ENCODE peak calls at places on chromosomes 11 and 22, in eight cellular contexts. G, Z, P, A, E, F, Q and R are unnamed samples.

GRCh38 chr11:126318642-126319373 is 14.9 kb downstream of the DCPS start:
- DNase-seq in A (no peak), F (peak; percentile 43), Z (no peak), P (no peak), Q (no peak), G (peak; percentile 37), E (no peak), R (no peak)

GRCh38 chr11:20353829-20354434 is 9.6 kb upstream of the HTATIP2 start:
- DNase-seq in A (peak; percentile 52), P (no peak), E (no peak), G (no peak), Q (no peak), F (peak; percentile 65), Z (no peak), R (no peak)

GRCh38 chr11:1873048-1873812 is 18.5 kb downstream of the PRR33 start:
- DNase-seq in E (peak; percentile 68), A (peak; percentile 1), F (no peak), Q (peak; percentile 32), G (peak; percentile 42), Z (peak; percentile 23), P (peak; percentile 13), R (no peak)

GRCh38 chr11:73760066-73760679 is 701 bp downstream of the RAB6A start:
- DNase-seq in Z (no peak), G (peak; percentile 72), Q (peak; percentile 56), A (peak; percentile 49), P (peak; percentile 38), F (peak; percentile 13), E (peak; percentile 74), R (no peak)

GRCh38 chr11:125090816-125091215 is 20.6 kb downstream of the TMEM218 start:
- DNase-seq in P (no peak), F (no peak), G (no peak), Q (no peak), E (no peak), A (no peak), Z (no peak), R (no peak)

GRCh38 chr11:61293869-61294716 is 1.0 kb downstream of the VWCE start:
- DNase-seq in G (no peak), Z (no peak), F (peak; percentile 22), Q (peak; percentile 42), A (peak; percentile 63), E (peak; percentile 80), P (no peak), R (no peak)

GRCh38 chr11:36600155-36600554 is 2.1 kb upstream of the RAG2 start:
- DNase-seq in A (no peak), Z (no peak), G (no peak), P (no peak), F (no peak), Q (no peak), E (no peak), R (no peak)

GRCh38 chr11:1766719-1767398 is 3.1 kb upstream of the CTSD start:
- DNase-seq in E (peak; percentile 39), G (peak; percentile 34), Q (no peak), P (no peak), F (no peak), Z (no peak), A (peak; percentile 4), R (no peak)

GRCh38 chr11:87076874-87077429 is 39.2 kb downstream of the TMEM135 start:
- DNase-seq in G (no peak), F (no peak), A (no peak), P (no peak), E (no peak), Q (no peak), Z (no peak), R (no peak)

GRCh38 chr11:78101073-78101472 is 21.4 kb upstream of the NDUFC2 start:
- DNase-seq in Z (no peak), P (no peak), G (no peak), A (no peak), F (peak; percentile 58), E (no peak), Q (no peak), R (no peak)

GRCh38 chr11:4636962-4637661 is at the start of gene OR51D1:
- DNase-seq in Q (peak; percentile 74), F (peak; percentile 73), E (peak; percentile 78), P (peak; percentile 63), Z (no peak), G (peak; percentile 68), A (peak; percentile 77), R (peak; percentile 25)

GRCh38 chr11:120715239-120715638 is 203.7 kb downstream of the GRIK4 start:
- DNase-seq in P (no peak), E (no peak), Z (no peak), F (peak; percentile 5), A (no peak), Q (no peak), G (no peak), R (no peak)

GRCh38 chr11:72305077-72305476 is 61.1 kb upstream of the PHOX2A start:
- DNase-seq in Z (no peak), A (no peak), F (no peak), P (no peak), Q (no peak), G (no peak), E (no peak), R (no peak)

GRCh38 chr11:33449798-33450197 is 192.6 kb downstream of the HIPK3 start:
- DNase-seq in P (no peak), Z (peak; percentile 71), F (peak; percentile 87), Q (no peak), E (no peak), G (no peak), A (no peak), R (no peak)

GRCh38 chr22:32326647-32327046 is 31.0 kb upstream of the RFPL3 start:
- DNase-seq in F (no peak), Z (no peak), A (no peak), G (no peak), E (no peak), Q (no peak), P (no peak), R (no peak)

GRCh38 chr11:97325693-97326092 is 935.9 kb downstream of the JRKL start:
- DNase-seq in F (no peak), Z (no peak), Q (no peak), P (no peak), E (no peak), A (no peak), G (no peak), R (no peak)

GRCh38 chr11:48013269-48013901 is 33.0 kb downstream of the PTPRJ start:
- DNase-seq in F (peak; percentile 77), P (peak; percentile 83), E (no peak), A (peak; percentile 54), G (no peak), Q (no peak), Z (no peak), R (no peak)

GRCh38 chr22:18056161-18056666 is 21.6 kb upstream of the PEX26 start:
- DNase-seq in E (no peak), Z (no peak), A (peak; percentile 41), F (peak; percentile 51), P (no peak), Q (no peak), G (peak; percentile 77), R (no peak)
- H3K4me3 ChIP-seq in E (peak overlapping the region; percentile 13), Z (no peak overlapping the region), A (no peak overlapping the region), F (no peak overlapping the region), P (no peak overlapping the region), Q (no peak overlapping the region), G (no peak overlapping the region), R (no peak overlapping the region)

DNA sequence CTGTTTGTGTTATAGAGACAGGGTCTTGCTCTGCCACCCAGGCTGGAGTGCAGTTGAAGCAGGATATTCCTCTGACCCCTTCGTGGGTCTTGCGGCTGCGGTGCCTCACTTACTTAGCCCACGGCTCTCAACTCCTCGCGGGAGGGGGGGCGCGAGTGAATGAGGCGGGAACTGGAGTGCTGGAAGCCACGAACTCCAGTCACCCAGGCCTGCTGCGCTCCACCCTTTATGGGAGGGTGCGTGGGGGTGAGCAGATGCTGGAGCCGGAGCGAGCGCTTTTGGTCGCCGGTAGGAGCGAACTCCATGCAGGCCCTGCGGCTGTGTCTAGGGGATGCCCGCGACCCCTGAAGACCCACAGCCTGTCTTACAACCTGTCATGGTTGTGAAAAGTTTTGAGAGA is 1.8 kb downstream of the C11orf54 start:
- DNase-seq in E (no peak), Q (no peak), P (no peak), F (no peak), A (peak; percentile 24), G (no peak), Z (no peak), R (no peak)
- H3K4me3 ChIP-seq in E (no peak overlapping the region), Q (no peak overlapping the region), P (no peak overlapping the region), F (no peak overlapping the region), A (no peak overlapping the region), G (no peak overlapping the region), Z (no peak overlapping the region), R (no peak overlapping the region)

GRCh38 chr22:36860438-36860820 is 377 bp upstream of the NCF4 start:
- DNase-seq in F (no peak), P (no peak), Q (no peak), Z (no peak), A (no peak), E (no peak), G (no peak), R (no peak)

GRCh38 chr22:36858966-36859365 is 1.8 kb upstream of the NCF4 start:
- DNase-seq in F (no peak), Q (no peak), P (no peak), E (no peak), G (no peak), Z (no peak), A (no peak), R (no peak)

GRCh38 chr22:36858156-36858555 is 2.6 kb upstream of the NCF4 start:
- DNase-seq in A (no peak), Q (no peak), G (no peak), Z (no peak), P (no peak), E (no peak), F (no peak), R (no peak)

GRCh38 chr22:36860821-36861659 is at the start of gene NCF4:
- DNase-seq in A (peak; percentile 37), G (no peak), Z (no peak), P (peak; percentile 66), F (no peak), E (peak; percentile 80), Q (peak; percentile 42), R (peak; percentile 96)

GRCh38 chr22:36860017-36860416 is 789 bp upstream of the NCF4 start:
- DNase-seq in E (no peak), A (no peak), Z (no peak), G (no peak), F (no peak), P (no peak), Q (no peak), R (no peak)
- H3K4me3 ChIP-seq in E (no peak overlapping the region), A (no peak overlapping the region), Z (no peak overlapping the region), G (no peak overlapping the region), F (no peak overlapping the region), P (no peak overlapping the region), Q (no peak overlapping the region), R (no peak overlapping the region)

GRCh38 chr22:42994917-42995562 is 19.9 kb downstream of the PACSIN2 start:
- DNase-seq in Z (peak; percentile 98), A (peak; percentile 85), G (peak; percentile 73), E (peak; percentile 56), F (peak; percentile 94), Q (no peak), P (no peak), R (no peak)
- H3K4me3 ChIP-seq in Z (no peak overlapping the region), A (no peak overlapping the region), G (peak overlapping the region; percentile 35), E (peak overlapping the region; percentile 29), F (peak overlapping the region; percentile 54), Q (peak overlapping the region; percentile 35), P (no peak overlapping the region), R (no peak overlapping the region)

DNA sequence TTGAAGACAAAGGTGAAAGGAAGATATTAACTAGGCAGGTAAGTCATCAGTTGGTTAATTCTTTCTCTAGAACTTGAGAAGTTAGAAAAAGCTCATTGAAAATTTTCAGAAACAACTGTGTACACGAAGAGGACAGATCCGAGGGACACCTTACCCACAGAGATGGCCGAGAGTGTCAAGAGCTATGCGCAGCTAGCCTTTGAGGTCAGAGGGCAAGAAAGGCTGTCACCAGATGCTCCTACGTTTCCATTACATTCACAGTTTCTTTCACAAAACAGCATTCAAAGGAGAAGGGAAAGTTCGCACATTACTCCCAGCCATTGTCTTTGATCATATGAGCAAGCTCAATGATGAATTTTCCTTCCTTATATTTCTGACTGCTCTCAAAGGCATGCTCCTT is 34.8 kb downstream of the YPEL1 start:
- DNase-seq in G (no peak), F (no peak), Z (no peak), A (no peak), Q (no peak), P (no peak), E (no peak), R (no peak)
- H3K4me3 ChIP-seq in G (no peak overlapping the region), F (no peak overlapping the region), Z (no peak overlapping the region), A (no peak overlapping the region), Q (no peak overlapping the region), P (no peak overlapping the region), E (no peak overlapping the region), R (no peak overlapping the region)